ENCODE peak calls at places on chromosome 13, in ten cellular contexts. I is tibial nerve; L is OCI-LY7; D is adrenal gland; J is naive thymus-derived CD4-positive, alpha-beta T cell; B is ascending aorta; W is endodermal cell; K is mammary epithelial cell; U is fibroblast of mammary gland; V is colonic mucosa. X is an unnamed sample.

GRCh38 chr13:62678039-62678438 is 1262.4 kb upstream of the PCDH20 start:
- DNase-seq in I (no peak), L (peak), D (no peak), J (no peak), B (no peak), W (no peak), K (no peak), U (no peak), V (no peak), X (no peak)

GRCh38 chr13:99931462-99931861 is 40.1 kb downstream of the ZIC5 start:
- DNase-seq in I (no peak), L (no peak), D (no peak), J (no peak), B (no peak), W (no peak), K (no peak), U (no peak), V (no peak), X (no peak)

GRCh38 chr13:44904982-44905381 is 84.3 kb downstream of the NUFIP1 start:
- DNase-seq in I (peak), L (no peak), D (peak), J (no peak), B (peak), W (no peak), K (peak), U (peak), V (peak), X (peak)

GRCh38 chr13:99312493-99312883 is 5.3 kb upstream of the GPR183 start:
- DNase-seq in I (peak), L (no peak), D (peak), J (no peak), B (peak), W (no peak), K (no peak), U (peak), V (no peak), X (peak)

GRCh38 chr13:98782654-98783053 is 30.2 kb upstream of the SLC15A1 start:
- DNase-seq in I (no peak), L (no peak), D (no peak), J (no peak), B (no peak), W (no peak), K (peak), U (no peak), V (no peak), X (no peak)

GRCh38 chr13:48448963-48449614 is 36.2 kb upstream of the LPAR6 start:
- DNase-seq in I (no peak), L (no peak), D (no peak), J (no peak), B (no peak), W (no peak), K (peak), U (peak), V (no peak), X (no peak)

GRCh38 chr13:98279473-98280175 is 102.6 kb upstream of the RNF113B start:
- DNase-seq in I (no peak), L (peak), D (no peak), J (peak), B (no peak), W (peak), K (no peak), U (no peak), V (no peak), X (no peak)

GRCh38 chr13:50842711-50843255 is 709 bp downstream of the DLEU7 start:
- DNase-seq in I (no peak), L (no peak), D (no peak), J (no peak), B (no peak), W (peak), K (no peak), U (no peak), V (no peak), X (no peak)

GRCh38 chr13:76886005-76886291 is 257 bp downstream of the KCTD12 start:
- DNase-seq in I (no peak), L (no peak), D (peak), J (no peak), B (peak), W (no peak), K (no peak), U (no peak), V (no peak), X (no peak)

GRCh38 chr13:113489549-113490495 is 689 bp downstream of the DCUN1D2 start:
- DNase-seq in I (no peak), L (peak), D (peak), J (peak), B (no peak), W (peak), K (peak), U (peak), V (peak), X (no peak)

GRCh38 chr13:114128624-114129522 is 3.5 kb downstream of the RASA3 start:
- DNase-seq in I (peak), L (peak), D (peak), J (peak), B (peak), W (no peak), K (no peak), U (peak), V (peak), X (peak)

GRCh38 chr13:72141845-72142470 is 275.0 kb upstream of the DACH1 start:
- DNase-seq in I (no peak), L (no peak), D (peak), J (no peak), B (no peak), W (no peak), K (peak), U (peak), V (no peak), X (no peak)

GRCh38 chr13:72726721-72727416 is 560 bp downstream of the MZT1 start:
- DNase-seq in I (no peak), L (peak), D (peak), J (no peak), B (peak), W (no peak), K (peak), U (peak), V (peak), X (no peak)

GRCh38 chr13:36819811-36820140 is 754 bp downstream of the RFXAP start:
- DNase-seq in I (no peak), L (no peak), D (no peak), J (no peak), B (no peak), W (no peak), K (peak), U (peak), V (no peak), X (no peak)

GRCh38 chr13:65594255-65594654 is 1635.9 kb downstream of the PCDH9 start:
- DNase-seq in I (no peak), L (no peak), D (no peak), J (no peak), B (no peak), W (no peak), K (no peak), U (peak), V (no peak), X (peak)

GRCh38 chr13:39281539-39282150 is 243.4 kb downstream of the NHLRC3 start:
- DNase-seq in I (no peak), L (no peak), D (no peak), J (no peak), B (no peak), W (no peak), K (no peak), U (no peak), V (no peak), X (no peak)

GRCh38 chr13:75410207-75410606 is 71.8 kb downstream of the TBC1D4 start:
- DNase-seq in I (no peak), L (peak), D (no peak), J (no peak), B (no peak), W (no peak), K (no peak), U (no peak), V (no peak), X (no peak)

GRCh38 chr13:98232456-98232855 is 55.4 kb upstream of the RNF113B start:
- DNase-seq in I (no peak), L (no peak), D (no peak), J (no peak), B (no peak), W (no peak), K (no peak), U (no peak), V (no peak), X (no peak)

GRCh38 chr13:23707674-23708073 is 137.5 kb downstream of the TNFRSF19 start:
- DNase-seq in I (no peak), L (no peak), D (no peak), J (no peak), B (no peak), W (no peak), K (no peak), U (peak), V (no peak), X (no peak)

GRCh38 chr13:97005631-97006262 is 11.5 kb upstream of the OXGR1 start:
- DNase-seq in I (no peak), L (no peak), D (no peak), J (no peak), B (no peak), W (no peak), K (peak), U (peak), V (no peak), X (no peak)

GRCh38 chr13:103926118-103926517 is 859.9 kb upstream of the SLC10A2 start:
- DNase-seq in I (no peak), L (no peak), D (no peak), J (no peak), B (no peak), W (no peak), K (no peak), U (no peak), V (no peak), X (no peak)

GRCh38 chr13:73715114-73715909 is 418.9 kb downstream of the KLF12 start:
- DNase-seq in I (no peak), L (no peak), D (no peak), J (peak), B (no peak), W (no peak), K (peak), U (no peak), V (no peak), X (no peak)

GRCh38 chr13:71866173-71867091 is 572 bp downstream of the DACH1 start:
- DNase-seq in I (no peak), L (no peak), D (peak), J (peak), B (peak), W (peak), K (peak), U (no peak), V (peak), X (no peak)

GRCh38 chr13:96782186-96782585 is 212.1 kb downstream of the OXGR1 start:
- DNase-seq in I (no peak), L (no peak), D (no peak), J (no peak), B (no peak), W (no peak), K (no peak), U (no peak), V (no peak), X (no peak)

GRCh38 chr13:87999791-88000190 is 328.6 kb downstream of the SLITRK5 start:
- DNase-seq in I (no peak), L (peak), D (no peak), J (no peak), B (no peak), W (no peak), K (no peak), U (peak), V (no peak), X (no peak)

GRCh38 chr13:113981201-113981605 is 7.3 kb upstream of the C13orf46 start:
- DNase-seq in I (peak), L (no peak), D (peak), J (no peak), B (no peak), W (no peak), K (peak), U (no peak), V (peak), X (no peak)

GRCh38 chr13:50437252-50437651 is 406.2 kb downstream of the DLEU7 start:
- DNase-seq in I (no peak), L (no peak), D (no peak), J (no peak), B (no peak), W (no peak), K (no peak), U (peak), V (no peak), X (no peak)

GRCh38 chr13:75635101-75635620 is 969 bp upstream of the LMO7 start:
- DNase-seq in I (no peak), L (no peak), D (no peak), J (peak), B (no peak), W (no peak), K (no peak), U (peak), V (no peak), X (no peak)

GRCh38 chr13:51632643-51633357 is 48.5 kb downstream of the WDFY2 start:
- DNase-seq in I (no peak), L (no peak), D (no peak), J (no peak), B (no peak), W (peak), K (peak), U (no peak), V (no peak), X (no peak)

GRCh38 chr13:66984241-66984640 is 245.9 kb downstream of the PCDH9 start:
- DNase-seq in I (no peak), L (no peak), D (no peak), J (no peak), B (no peak), W (no peak), K (no peak), U (no peak), V (no peak), X (no peak)

GRCh38 chr13:43786766-43787517 is at the start of gene ENOX1:
- DNase-seq in I (no peak), L (peak), D (peak), J (peak), B (no peak), W (peak), K (peak), U (peak), V (peak), X (no peak)

GRCh38 chr13:89401209-89401810 is 1730.1 kb downstream of the SLITRK5 start:
- DNase-seq in I (no peak), L (no peak), D (no peak), J (no peak), B (no peak), W (no peak), K (peak), U (peak), V (no peak), X (no peak)

GRCh38 chr13:35485451-35485850 is 9.0 kb upstream of the MAB21L1 start:
- DNase-seq in I (no peak), L (no peak), D (no peak), J (no peak), B (no peak), W (no peak), K (no peak), U (no peak), V (no peak), X (no peak)

GRCh38 chr13:107835339-107836018 is 379.9 kb downstream of the LIG4 start:
- DNase-seq in I (no peak), L (no peak), D (no peak), J (no peak), B (no peak), W (no peak), K (peak), U (peak), V (no peak), X (peak)

GRCh38 chr13:113548171-113548641 is 36.3 kb upstream of the TFDP1 start:
- DNase-seq in I (no peak), L (no peak), D (no peak), J (no peak), B (peak), W (peak), K (no peak), U (peak), V (peak), X (no peak)

GRCh38 chr13:95954266-95954665 is 98.9 kb downstream of the UGGT2 start:
- DNase-seq in I (no peak), L (no peak), D (no peak), J (no peak), B (no peak), W (no peak), K (no peak), U (no peak), V (no peak), X (no peak)

GRCh38 chr13:90233933-90234672 is 1113.4 kb upstream of the MIR17HG start:
- DNase-seq in I (no peak), L (no peak), D (no peak), J (no peak), B (no peak), W (no peak), K (no peak), U (peak), V (no peak), X (no peak)

GRCh38 chr13:77896977-77897376 is 21.7 kb downstream of the EDNRB start:
- DNase-seq in I (no peak), L (no peak), D (no peak), J (no peak), B (no peak), W (no peak), K (no peak), U (peak), V (no peak), X (no peak)

GRCh38 chr13:46178821-46179220 is 3.2 kb downstream of the LCP1 start:
- DNase-seq in I (no peak), L (no peak), D (no peak), J (no peak), B (no peak), W (no peak), K (no peak), U (no peak), V (no peak), X (no peak)
- H3K4me3 ChIP-seq in I (no peak), L (peak), D (no peak), J (peak), B (no peak), W (no peak), K (no peak), U (no peak), V (no peak), X (no peak)

DNA sequence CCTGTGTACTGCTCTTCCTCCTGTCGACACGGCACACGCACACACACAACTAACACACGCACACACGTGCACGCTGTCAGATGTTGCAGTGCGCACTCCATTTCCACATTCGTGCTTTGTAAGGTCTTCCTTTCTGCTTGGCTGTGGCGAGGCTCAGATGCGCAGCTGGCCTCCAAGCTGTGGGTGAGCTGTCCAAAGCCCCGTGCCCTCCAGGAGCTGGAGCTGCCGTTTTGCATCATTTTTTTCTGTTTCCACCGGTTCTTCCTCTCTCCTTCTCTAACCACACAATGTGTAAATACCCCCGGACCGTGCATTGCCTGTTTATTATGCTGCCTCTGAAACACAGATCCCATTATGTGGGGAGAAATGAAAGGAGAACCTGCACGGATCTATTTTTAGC is 137.4 kb downstream of the SOX1 start:
- DNase-seq in I (no peak), L (no peak), D (no peak), J (no peak), B (no peak), W (no peak), K (no peak), U (no peak), V (no peak), X (no peak)
- H3K4me3 ChIP-seq in I (no peak), L (no peak), D (no peak), J (no peak), B (no peak), W (no peak), K (no peak), U (no peak), V (no peak), X (no peak)

GRCh38 chr13:26558074-26558805 is 757 bp downstream of the WASF3 start:
- DNase-seq in I (no peak), L (no peak), D (peak), J (no peak), B (peak), W (peak), K (peak), U (peak), V (peak), X (no peak)

GRCh38 chr13:26557051-26557392 is 461 bp upstream of the WASF3 start:
- DNase-seq in I (no peak), L (no peak), D (no peak), J (no peak), B (no peak), W (no peak), K (no peak), U (no peak), V (no peak), X (no peak)

GRCh38 chr13:26555413-26555812 is 2.1 kb upstream of the WASF3 start:
- DNase-seq in I (no peak), L (no peak), D (no peak), J (no peak), B (no peak), W (no peak), K (no peak), U (no peak), V (no peak), X (no peak)

GRCh38 chr13:26558912-26559485 is 1.5 kb downstream of the WASF3 start:
- DNase-seq in I (no peak), L (no peak), D (no peak), J (no peak), B (no peak), W (no peak), K (no peak), U (no peak), V (no peak), X (no peak)

GRCh38 chr13:26557393-26558073 is at the start of gene WASF3:
- DNase-seq in I (peak), L (peak), D (peak), J (no peak), B (peak), W (peak), K (peak), U (peak), V (peak), X (peak)
- H3K4me3 ChIP-seq in I (peak), L (peak), D (peak), J (no peak), B (peak), W (peak), K (peak), U (peak), V (peak), X (peak)

GRCh38 chr13:110305544-110305943 is 1.4 kb downstream of the COL4A1 start:
- DNase-seq in I (no peak), L (no peak), D (no peak), J (no peak), B (no peak), W (no peak), K (no peak), U (peak), V (no peak), X (no peak)
- H3K4me3 ChIP-seq in I (peak), L (no peak), D (peak), J (no peak), B (peak), W (peak), K (peak), U (peak), V (peak), X (no peak)

GRCh38 chr13:21015284-21015683 is 46.1 kb downstream of the LATS2 start:
- DNase-seq in I (no peak), L (no peak), D (no peak), J (no peak), B (no peak), W (no peak), K (peak), U (peak), V (no peak), X (no peak)
- H3K4me3 ChIP-seq in I (no peak), L (no peak), D (no peak), J (no peak), B (no peak), W (no peak), K (no peak), U (no peak), V (no peak), X (no peak)

GRCh38 chr13:69553976-69554375 is 553.6 kb upstream of the ATXN8OS start:
- DNase-seq in I (no peak), L (no peak), D (no peak), J (no peak), B (no peak), W (no peak), K (no peak), U (no peak), V (no peak), X (no peak)
- H3K4me3 ChIP-seq in I (no peak), L (no peak), D (no peak), J (no peak), B (no peak), W (no peak), K (no peak), U (no peak), V (no peak), X (no peak)

GRCh38 chr13:28530729-28531194 is 35.8 kb upstream of the FLT1 start:
- DNase-seq in I (no peak), L (no peak), D (no peak), J (no peak), B (no peak), W (no peak), K (no peak), U (peak), V (no peak), X (no peak)
- H3K4me3 ChIP-seq in I (peak), L (no peak), D (no peak), J (no peak), B (peak), W (peak), K (no peak), U (peak), V (peak), X (peak)

GRCh38 chr13:42047561-42048322 is 706 bp upstream of the DGKH start:
- DNase-seq in I (no peak), L (peak), D (peak), J (peak), B (peak), W (peak), K (peak), U (peak), V (peak), X (no peak)

GRCh38 chr13:42043676-42044075 is 4.8 kb upstream of the DGKH start:
- DNase-seq in I (no peak), L (no peak), D (no peak), J (no peak), B (no peak), W (no peak), K (no peak), U (no peak), V (no peak), X (no peak)

GRCh38 chr13:42048625-42049453 is at the start of gene DGKH:
- DNase-seq in I (peak), L (peak), D (peak), J (peak), B (peak), W (peak), K (peak), U (peak), V (peak), X (no peak)

GRCh38 chr13:42048323-42048624 is 174 bp upstream of the DGKH start:
- DNase-seq in I (no peak), L (no peak), D (no peak), J (no peak), B (no peak), W (no peak), K (no peak), U (no peak), V (no peak), X (no peak)

GRCh38 chr13:42046448-42046847 is 2.0 kb upstream of the DGKH start:
- DNase-seq in I (no peak), L (no peak), D (no peak), J (no peak), B (no peak), W (no peak), K (no peak), U (no peak), V (no peak), X (no peak)
- H3K4me3 ChIP-seq in I (no peak), L (no peak), D (no peak), J (no peak), B (no peak), W (peak), K (no peak), U (no peak), V (no peak), X (no peak)

X was measured in AG09309.